ENCODE peak calls at places on chromosomes 7 and 10, in ten cellular contexts. One of them, this sample, is unnamed.

GRCh38 chr10:59651902-59652301 is 57.7 kb downstream of the SLC16A9 start:
- ATAC-seq in left lung: no peak
- ATAC-seq in activated CD8-positive, alpha-beta T cell treated with anti-CD3 and anti-CD28 coated beads for 36 hours: no peak
- ATAC-seq in aorta: no peak
- ATAC-seq in gastroesophageal sphincter: no peak
- ATAC-seq in activated CD8-positive, alpha-beta memory T cell treated with anti-CD3 and anti-CD28 coated beads, Interleukin-2, amount 10 ng/mL, durations not matched to agents 7 days and 5 days: no peak
- ATAC-seq in left cardiac atrium: no peak
- ATAC-seq in heart right ventricle: no peak
- ATAC-seq in activated B cell treated with CpG ODN at 0.5 μM for 24 hours: no peak
- ATAC-seq in left ventricle myocardium superior: no peak
- ATAC-seq in this sample: no peak

GRCh38 chr7:18623389-18623788 is 127.8 kb downstream of the HDAC9 start:
- ATAC-seq in left lung: no peak
- ATAC-seq in activated CD8-positive, alpha-beta T cell treated with anti-CD3 and anti-CD28 coated beads for 36 hours: no peak
- ATAC-seq in aorta: no peak
- ATAC-seq in gastroesophageal sphincter: no peak
- ATAC-seq in activated CD8-positive, alpha-beta memory T cell treated with anti-CD3 and anti-CD28 coated beads, Interleukin-2, amount 10 ng/mL, durations not matched to agents 7 days and 5 days: no peak
- ATAC-seq in left cardiac atrium: no peak
- ATAC-seq in heart right ventricle: no peak
- ATAC-seq in activated B cell treated with CpG ODN at 0.5 μM for 24 hours: no peak
- ATAC-seq in left ventricle myocardium superior: no peak
- ATAC-seq in this sample: no peak

GRCh38 chr10:103710490-103710889 is 144.9 kb downstream of the SH3PXD2A start:
- ATAC-seq in left lung: no peak
- ATAC-seq in activated CD8-positive, alpha-beta T cell treated with anti-CD3 and anti-CD28 coated beads for 36 hours: no peak
- ATAC-seq in aorta: no peak
- ATAC-seq in gastroesophageal sphincter: no peak
- ATAC-seq in activated CD8-positive, alpha-beta memory T cell treated with anti-CD3 and anti-CD28 coated beads, Interleukin-2, amount 10 ng/mL, durations not matched to agents 7 days and 5 days: no peak
- ATAC-seq in left cardiac atrium: no peak
- ATAC-seq in heart right ventricle: no peak
- ATAC-seq in activated B cell treated with CpG ODN at 0.5 μM for 24 hours: no peak
- ATAC-seq in left ventricle myocardium superior: no peak
- ATAC-seq in this sample: no peak

GRCh38 chr10:116912162-116912561 is 62.9 kb downstream of the ENO4 start:
- ATAC-seq in left lung: no peak
- ATAC-seq in activated CD8-positive, alpha-beta T cell treated with anti-CD3 and anti-CD28 coated beads for 36 hours: no peak
- ATAC-seq in aorta: no peak
- ATAC-seq in gastroesophageal sphincter: no peak
- ATAC-seq in activated CD8-positive, alpha-beta memory T cell treated with anti-CD3 and anti-CD28 coated beads, Interleukin-2, amount 10 ng/mL, durations not matched to agents 7 days and 5 days: no peak
- ATAC-seq in left cardiac atrium: no peak
- ATAC-seq in heart right ventricle: no peak
- ATAC-seq in activated B cell treated with CpG ODN at 0.5 μM for 24 hours: no peak
- ATAC-seq in left ventricle myocardium superior: no peak
- ATAC-seq in this sample: no peak

GRCh38 chr7:135512135-135512887 is 2.4 kb upstream of the CNOT4 start:
- ATAC-seq in left lung: peak
- ATAC-seq in activated CD8-positive, alpha-beta T cell treated with anti-CD3 and anti-CD28 coated beads for 36 hours: peak
- ATAC-seq in aorta: no peak
- ATAC-seq in gastroesophageal sphincter: no peak
- ATAC-seq in activated CD8-positive, alpha-beta memory T cell treated with anti-CD3 and anti-CD28 coated beads, Interleukin-2, amount 10 ng/mL, durations not matched to agents 7 days and 5 days: no peak
- ATAC-seq in left cardiac atrium: no peak
- ATAC-seq in heart right ventricle: no peak
- ATAC-seq in activated B cell treated with CpG ODN at 0.5 μM for 24 hours: no peak
- ATAC-seq in left ventricle myocardium superior: no peak
- ATAC-seq in this sample: no peak

GRCh38 chr10:68087338-68088029 is 12.4 kb upstream of the HERC4 start:
- ATAC-seq in left lung: no peak
- ATAC-seq in activated CD8-positive, alpha-beta T cell treated with anti-CD3 and anti-CD28 coated beads for 36 hours: no peak
- ATAC-seq in aorta: no peak
- ATAC-seq in gastroesophageal sphincter: no peak
- ATAC-seq in activated CD8-positive, alpha-beta memory T cell treated with anti-CD3 and anti-CD28 coated beads, Interleukin-2, amount 10 ng/mL, durations not matched to agents 7 days and 5 days: no peak
- ATAC-seq in left cardiac atrium: peak
- ATAC-seq in heart right ventricle: peak
- ATAC-seq in activated B cell treated with CpG ODN at 0.5 μM for 24 hours: no peak
- ATAC-seq in left ventricle myocardium superior: peak
- ATAC-seq in this sample: no peak

GRCh38 chr10:59553127-59553649 is 156.5 kb downstream of the SLC16A9 start:
- ATAC-seq in left lung: no peak
- ATAC-seq in activated CD8-positive, alpha-beta T cell treated with anti-CD3 and anti-CD28 coated beads for 36 hours: no peak
- ATAC-seq in aorta: no peak
- ATAC-seq in gastroesophageal sphincter: no peak
- ATAC-seq in activated CD8-positive, alpha-beta memory T cell treated with anti-CD3 and anti-CD28 coated beads, Interleukin-2, amount 10 ng/mL, durations not matched to agents 7 days and 5 days: no peak
- ATAC-seq in left cardiac atrium: no peak
- ATAC-seq in heart right ventricle: no peak
- ATAC-seq in activated B cell treated with CpG ODN at 0.5 μM for 24 hours: no peak
- ATAC-seq in left ventricle myocardium superior: no peak
- ATAC-seq in this sample: peak

GRCh38 chr10:126521354-126521753 is 133.1 kb upstream of the ADAM12 start:
- ATAC-seq in left lung: no peak
- ATAC-seq in activated CD8-positive, alpha-beta T cell treated with anti-CD3 and anti-CD28 coated beads for 36 hours: no peak
- ATAC-seq in aorta: no peak
- ATAC-seq in gastroesophageal sphincter: no peak
- ATAC-seq in activated CD8-positive, alpha-beta memory T cell treated with anti-CD3 and anti-CD28 coated beads, Interleukin-2, amount 10 ng/mL, durations not matched to agents 7 days and 5 days: no peak
- ATAC-seq in left cardiac atrium: no peak
- ATAC-seq in heart right ventricle: no peak
- ATAC-seq in activated B cell treated with CpG ODN at 0.5 μM for 24 hours: no peak
- ATAC-seq in left ventricle myocardium superior: no peak
- ATAC-seq in this sample: no peak

GRCh38 chr10:133311570-133311969 is 2.9 kb downstream of the ZNF511 start:
- ATAC-seq in left lung: no peak
- ATAC-seq in activated CD8-positive, alpha-beta T cell treated with anti-CD3 and anti-CD28 coated beads for 36 hours: no peak
- ATAC-seq in aorta: no peak
- ATAC-seq in gastroesophageal sphincter: no peak
- ATAC-seq in activated CD8-positive, alpha-beta memory T cell treated with anti-CD3 and anti-CD28 coated beads, Interleukin-2, amount 10 ng/mL, durations not matched to agents 7 days and 5 days: no peak
- ATAC-seq in left cardiac atrium: no peak
- ATAC-seq in heart right ventricle: no peak
- ATAC-seq in activated B cell treated with CpG ODN at 0.5 μM for 24 hours: no peak
- ATAC-seq in left ventricle myocardium superior: no peak
- ATAC-seq in this sample: no peak

GRCh38 chr10:78267598-78267997 is 233.9 kb downstream of the RPS24 start:
- ATAC-seq in left lung: no peak
- ATAC-seq in activated CD8-positive, alpha-beta T cell treated with anti-CD3 and anti-CD28 coated beads for 36 hours: no peak
- ATAC-seq in aorta: no peak
- ATAC-seq in gastroesophageal sphincter: no peak
- ATAC-seq in activated CD8-positive, alpha-beta memory T cell treated with anti-CD3 and anti-CD28 coated beads, Interleukin-2, amount 10 ng/mL, durations not matched to agents 7 days and 5 days: no peak
- ATAC-seq in left cardiac atrium: peak
- ATAC-seq in heart right ventricle: no peak
- ATAC-seq in activated B cell treated with CpG ODN at 0.5 μM for 24 hours: no peak
- ATAC-seq in left ventricle myocardium superior: peak
- ATAC-seq in this sample: peak

GRCh38 chr7:100022621-100023020 is 7.2 kb downstream of the ZKSCAN1 start:
- ATAC-seq in left lung: peak
- ATAC-seq in activated CD8-positive, alpha-beta T cell treated with anti-CD3 and anti-CD28 coated beads for 36 hours: no peak
- ATAC-seq in aorta: no peak
- ATAC-seq in gastroesophageal sphincter: no peak
- ATAC-seq in activated CD8-positive, alpha-beta memory T cell treated with anti-CD3 and anti-CD28 coated beads, Interleukin-2, amount 10 ng/mL, durations not matched to agents 7 days and 5 days: no peak
- ATAC-seq in left cardiac atrium: no peak
- ATAC-seq in heart right ventricle: no peak
- ATAC-seq in activated B cell treated with CpG ODN at 0.5 μM for 24 hours: no peak
- ATAC-seq in left ventricle myocardium superior: no peak
- ATAC-seq in this sample: no peak

GRCh38 chr7:30910369-30911073 is 1.1 kb upstream of the AQP1 start:
- ATAC-seq in left lung: no peak
- ATAC-seq in activated CD8-positive, alpha-beta T cell treated with anti-CD3 and anti-CD28 coated beads for 36 hours: no peak
- ATAC-seq in aorta: no peak
- ATAC-seq in gastroesophageal sphincter: no peak
- ATAC-seq in activated CD8-positive, alpha-beta memory T cell treated with anti-CD3 and anti-CD28 coated beads, Interleukin-2, amount 10 ng/mL, durations not matched to agents 7 days and 5 days: no peak
- ATAC-seq in left cardiac atrium: peak
- ATAC-seq in heart right ventricle: no peak
- ATAC-seq in activated B cell treated with CpG ODN at 0.5 μM for 24 hours: no peak
- ATAC-seq in left ventricle myocardium superior: peak
- ATAC-seq in this sample: no peak

GRCh38 chr10:74011762-74012161 is 13.8 kb downstream of the VCL start:
- ATAC-seq in left lung: peak
- ATAC-seq in activated CD8-positive, alpha-beta T cell treated with anti-CD3 and anti-CD28 coated beads for 36 hours: no peak
- ATAC-seq in aorta: peak
- ATAC-seq in gastroesophageal sphincter: peak
- ATAC-seq in activated CD8-positive, alpha-beta memory T cell treated with anti-CD3 and anti-CD28 coated beads, Interleukin-2, amount 10 ng/mL, durations not matched to agents 7 days and 5 days: no peak
- ATAC-seq in left cardiac atrium: peak
- ATAC-seq in heart right ventricle: peak
- ATAC-seq in activated B cell treated with CpG ODN at 0.5 μM for 24 hours: no peak
- ATAC-seq in left ventricle myocardium superior: peak
- ATAC-seq in this sample: peak

GRCh38 chr10:3452234-3452633 is 279.7 kb upstream of the PITRM1 start:
- ATAC-seq in left lung: peak
- ATAC-seq in activated CD8-positive, alpha-beta T cell treated with anti-CD3 and anti-CD28 coated beads for 36 hours: no peak
- ATAC-seq in aorta: peak
- ATAC-seq in gastroesophageal sphincter: peak
- ATAC-seq in activated CD8-positive, alpha-beta memory T cell treated with anti-CD3 and anti-CD28 coated beads, Interleukin-2, amount 10 ng/mL, durations not matched to agents 7 days and 5 days: no peak
- ATAC-seq in left cardiac atrium: peak
- ATAC-seq in heart right ventricle: peak
- ATAC-seq in activated B cell treated with CpG ODN at 0.5 μM for 24 hours: no peak
- ATAC-seq in left ventricle myocardium superior: peak
- ATAC-seq in this sample: peak

GRCh38 chr7:43735403-43735801 is 6.1 kb upstream of the COA1 start:
- ATAC-seq in left lung: no peak
- ATAC-seq in activated CD8-positive, alpha-beta T cell treated with anti-CD3 and anti-CD28 coated beads for 36 hours: no peak
- ATAC-seq in aorta: no peak
- ATAC-seq in gastroesophageal sphincter: no peak
- ATAC-seq in activated CD8-positive, alpha-beta memory T cell treated with anti-CD3 and anti-CD28 coated beads, Interleukin-2, amount 10 ng/mL, durations not matched to agents 7 days and 5 days: no peak
- ATAC-seq in left cardiac atrium: no peak
- ATAC-seq in heart right ventricle: no peak
- ATAC-seq in activated B cell treated with CpG ODN at 0.5 μM for 24 hours: no peak
- ATAC-seq in left ventricle myocardium superior: no peak
- ATAC-seq in this sample: no peak

GRCh38 chr7:80182630-80183276 is 48.1 kb downstream of the GNAI1 start:
- ATAC-seq in left lung: no peak
- ATAC-seq in activated CD8-positive, alpha-beta T cell treated with anti-CD3 and anti-CD28 coated beads for 36 hours: no peak
- ATAC-seq in aorta: no peak
- ATAC-seq in gastroesophageal sphincter: no peak
- ATAC-seq in activated CD8-positive, alpha-beta memory T cell treated with anti-CD3 and anti-CD28 coated beads, Interleukin-2, amount 10 ng/mL, durations not matched to agents 7 days and 5 days: no peak
- ATAC-seq in left cardiac atrium: no peak
- ATAC-seq in heart right ventricle: no peak
- ATAC-seq in activated B cell treated with CpG ODN at 0.5 μM for 24 hours: no peak
- ATAC-seq in left ventricle myocardium superior: no peak
- ATAC-seq in this sample: peak

GRCh38 chr7:119964640-119965542 is 308.1 kb upstream of the KCND2 start:
- ATAC-seq in left lung: no peak
- ATAC-seq in activated CD8-positive, alpha-beta T cell treated with anti-CD3 and anti-CD28 coated beads for 36 hours: no peak
- ATAC-seq in aorta: no peak
- ATAC-seq in gastroesophageal sphincter: no peak
- ATAC-seq in activated CD8-positive, alpha-beta memory T cell treated with anti-CD3 and anti-CD28 coated beads, Interleukin-2, amount 10 ng/mL, durations not matched to agents 7 days and 5 days: no peak
- ATAC-seq in left cardiac atrium: no peak
- ATAC-seq in heart right ventricle: no peak
- ATAC-seq in activated B cell treated with CpG ODN at 0.5 μM for 24 hours: no peak
- ATAC-seq in left ventricle myocardium superior: no peak
- ATAC-seq in this sample: no peak

GRCh38 chr7:7820409-7820808 is 102.0 kb upstream of the RPA3 start:
- ATAC-seq in left lung: no peak
- ATAC-seq in activated CD8-positive, alpha-beta T cell treated with anti-CD3 and anti-CD28 coated beads for 36 hours: no peak
- ATAC-seq in aorta: no peak
- ATAC-seq in gastroesophageal sphincter: no peak
- ATAC-seq in activated CD8-positive, alpha-beta memory T cell treated with anti-CD3 and anti-CD28 coated beads, Interleukin-2, amount 10 ng/mL, durations not matched to agents 7 days and 5 days: no peak
- ATAC-seq in left cardiac atrium: no peak
- ATAC-seq in heart right ventricle: no peak
- ATAC-seq in activated B cell treated with CpG ODN at 0.5 μM for 24 hours: no peak
- ATAC-seq in left ventricle myocardium superior: no peak
- ATAC-seq in this sample: no peak

GRCh38 chr7:152870106-152870693 is 110.6 kb downstream of the ACTR3B start:
- ATAC-seq in left lung: no peak
- ATAC-seq in activated CD8-positive, alpha-beta T cell treated with anti-CD3 and anti-CD28 coated beads for 36 hours: no peak
- ATAC-seq in aorta: no peak
- ATAC-seq in gastroesophageal sphincter: no peak
- ATAC-seq in activated CD8-positive, alpha-beta memory T cell treated with anti-CD3 and anti-CD28 coated beads, Interleukin-2, amount 10 ng/mL, durations not matched to agents 7 days and 5 days: no peak
- ATAC-seq in left cardiac atrium: no peak
- ATAC-seq in heart right ventricle: no peak
- ATAC-seq in activated B cell treated with CpG ODN at 0.5 μM for 24 hours: no peak
- ATAC-seq in left ventricle myocardium superior: no peak
- ATAC-seq in this sample: no peak

GRCh38 chr7:44766416-44766801 is 17.8 kb downstream of the ZMIZ2 start:
- ATAC-seq in left lung: no peak
- ATAC-seq in activated CD8-positive, alpha-beta T cell treated with anti-CD3 and anti-CD28 coated beads for 36 hours: no peak
- ATAC-seq in aorta: no peak
- ATAC-seq in gastroesophageal sphincter: no peak
- ATAC-seq in activated CD8-positive, alpha-beta memory T cell treated with anti-CD3 and anti-CD28 coated beads, Interleukin-2, amount 10 ng/mL, durations not matched to agents 7 days and 5 days: no peak
- ATAC-seq in left cardiac atrium: no peak
- ATAC-seq in heart right ventricle: no peak
- ATAC-seq in activated B cell treated with CpG ODN at 0.5 μM for 24 hours: no peak
- ATAC-seq in left ventricle myocardium superior: no peak
- ATAC-seq in this sample: no peak

GRCh38 chr7:35762781-35763180 is 38.1 kb upstream of the SEPTIN7 start:
- ATAC-seq in left lung: no peak
- ATAC-seq in activated CD8-positive, alpha-beta T cell treated with anti-CD3 and anti-CD28 coated beads for 36 hours: no peak
- ATAC-seq in aorta: no peak
- ATAC-seq in gastroesophageal sphincter: no peak
- ATAC-seq in activated CD8-positive, alpha-beta memory T cell treated with anti-CD3 and anti-CD28 coated beads, Interleukin-2, amount 10 ng/mL, durations not matched to agents 7 days and 5 days: no peak
- ATAC-seq in left cardiac atrium: peak
- ATAC-seq in heart right ventricle: no peak
- ATAC-seq in activated B cell treated with CpG ODN at 0.5 μM for 24 hours: no peak
- ATAC-seq in left ventricle myocardium superior: no peak
- ATAC-seq in this sample: no peak

GRCh38 chr7:1336509-1336908 is 103.8 kb downstream of the UNCX start:
- ATAC-seq in left lung: no peak
- ATAC-seq in activated CD8-positive, alpha-beta T cell treated with anti-CD3 and anti-CD28 coated beads for 36 hours: no peak
- ATAC-seq in aorta: no peak
- ATAC-seq in gastroesophageal sphincter: no peak
- ATAC-seq in activated CD8-positive, alpha-beta memory T cell treated with anti-CD3 and anti-CD28 coated beads, Interleukin-2, amount 10 ng/mL, durations not matched to agents 7 days and 5 days: no peak
- ATAC-seq in left cardiac atrium: no peak
- ATAC-seq in heart right ventricle: no peak
- ATAC-seq in activated B cell treated with CpG ODN at 0.5 μM for 24 hours: no peak
- ATAC-seq in left ventricle myocardium superior: no peak
- ATAC-seq in this sample: no peak

GRCh38 chr10:37681617-37681999 is 175.8 kb downstream of the ZNF248 start:
- ATAC-seq in left lung: no peak
- ATAC-seq in activated CD8-positive, alpha-beta T cell treated with anti-CD3 and anti-CD28 coated beads for 36 hours: no peak
- ATAC-seq in aorta: no peak
- ATAC-seq in gastroesophageal sphincter: no peak
- ATAC-seq in activated CD8-positive, alpha-beta memory T cell treated with anti-CD3 and anti-CD28 coated beads, Interleukin-2, amount 10 ng/mL, durations not matched to agents 7 days and 5 days: no peak
- ATAC-seq in left cardiac atrium: no peak
- ATAC-seq in heart right ventricle: no peak
- ATAC-seq in activated B cell treated with CpG ODN at 0.5 μM for 24 hours: no peak
- ATAC-seq in left ventricle myocardium superior: no peak
- ATAC-seq in this sample: no peak

GRCh38 chr10:7484456-7485266 is 73.8 kb upstream of the SFMBT2 start:
- ATAC-seq in left lung: peak
- ATAC-seq in activated CD8-positive, alpha-beta T cell treated with anti-CD3 and anti-CD28 coated beads for 36 hours: peak
- ATAC-seq in aorta: no peak
- ATAC-seq in gastroesophageal sphincter: no peak
- ATAC-seq in activated CD8-positive, alpha-beta memory T cell treated with anti-CD3 and anti-CD28 coated beads, Interleukin-2, amount 10 ng/mL, durations not matched to agents 7 days and 5 days: peak
- ATAC-seq in left cardiac atrium: peak
- ATAC-seq in heart right ventricle: peak
- ATAC-seq in activated B cell treated with CpG ODN at 0.5 μM for 24 hours: peak
- ATAC-seq in left ventricle myocardium superior: peak
- ATAC-seq in this sample: no peak

GRCh38 chr10:124096494-124096893 is 3.1 kb upstream of the CHST15 start:
- ATAC-seq in left lung: no peak
- ATAC-seq in activated CD8-positive, alpha-beta T cell treated with anti-CD3 and anti-CD28 coated beads for 36 hours: no peak
- ATAC-seq in aorta: no peak
- ATAC-seq in gastroesophageal sphincter: no peak
- ATAC-seq in activated CD8-positive, alpha-beta memory T cell treated with anti-CD3 and anti-CD28 coated beads, Interleukin-2, amount 10 ng/mL, durations not matched to agents 7 days and 5 days: no peak
- ATAC-seq in left cardiac atrium: no peak
- ATAC-seq in heart right ventricle: no peak
- ATAC-seq in activated B cell treated with CpG ODN at 0.5 μM for 24 hours: no peak
- ATAC-seq in left ventricle myocardium superior: no peak
- ATAC-seq in this sample: no peak

GRCh38 chr7:144508702-144509101 is 105.2 kb upstream of the NOBOX start:
- ATAC-seq in left lung: no peak
- ATAC-seq in activated CD8-positive, alpha-beta T cell treated with anti-CD3 and anti-CD28 coated beads for 36 hours: no peak
- ATAC-seq in aorta: no peak
- ATAC-seq in gastroesophageal sphincter: no peak
- ATAC-seq in activated CD8-positive, alpha-beta memory T cell treated with anti-CD3 and anti-CD28 coated beads, Interleukin-2, amount 10 ng/mL, durations not matched to agents 7 days and 5 days: peak
- ATAC-seq in left cardiac atrium: no peak
- ATAC-seq in heart right ventricle: no peak
- ATAC-seq in activated B cell treated with CpG ODN at 0.5 μM for 24 hours: no peak
- ATAC-seq in left ventricle myocardium superior: peak
- ATAC-seq in this sample: no peak

GRCh38 chr7:67484244-67484751 is 487.7 kb downstream of the TYW1 start:
- ATAC-seq in left lung: peak
- ATAC-seq in activated CD8-positive, alpha-beta T cell treated with anti-CD3 and anti-CD28 coated beads for 36 hours: no peak
- ATAC-seq in aorta: peak
- ATAC-seq in gastroesophageal sphincter: peak
- ATAC-seq in activated CD8-positive, alpha-beta memory T cell treated with anti-CD3 and anti-CD28 coated beads, Interleukin-2, amount 10 ng/mL, durations not matched to agents 7 days and 5 days: no peak
- ATAC-seq in left cardiac atrium: peak
- ATAC-seq in heart right ventricle: peak
- ATAC-seq in activated B cell treated with CpG ODN at 0.5 μM for 24 hours: no peak
- ATAC-seq in left ventricle myocardium superior: peak
- ATAC-seq in this sample: peak

GRCh38 chr7:7251742-7252141 is 69.4 kb downstream of the C1GALT1 start:
- ATAC-seq in left lung: peak
- ATAC-seq in activated CD8-positive, alpha-beta T cell treated with anti-CD3 and anti-CD28 coated beads for 36 hours: no peak
- ATAC-seq in aorta: no peak
- ATAC-seq in gastroesophageal sphincter: peak
- ATAC-seq in activated CD8-positive, alpha-beta memory T cell treated with anti-CD3 and anti-CD28 coated beads, Interleukin-2, amount 10 ng/mL, durations not matched to agents 7 days and 5 days: no peak
- ATAC-seq in left cardiac atrium: peak
- ATAC-seq in heart right ventricle: no peak
- ATAC-seq in activated B cell treated with CpG ODN at 0.5 μM for 24 hours: peak
- ATAC-seq in left ventricle myocardium superior: peak
- ATAC-seq in this sample: no peak

This sample was measured in SK-N-SH treated with all-trans-retinoic acid at 6 μM for 48 hours.